ENCODE peak calls at places on chromosomes 4 and X, in five cellular contexts. W, X, Z, C and H are unnamed samples.

GRCh38 chrX:153474718-153475117 is 4.3 kb upstream of the HAUS7 start:
- DNase-seq in W (peak; percentile 88), X (no peak), Z (peak; percentile 75), C (peak; percentile 48), H (peak; percentile 50)

GRCh38 chr4:26263165-26263564 is 57.6 kb upstream of the RBPJ start:
- DNase-seq in W (no peak), X (peak; percentile 66), Z (no peak), C (no peak), H (no peak)

GRCh38 chr4:174503079-174503724 is 19.1 kb downstream of the HPGD start:
- DNase-seq in W (no peak), X (no peak), Z (peak; percentile 42), C (no peak), H (no peak)

GRCh38 chr4:13984996-13985780 is 357.7 kb upstream of the BOD1L1 start:
- DNase-seq in W (no peak), X (no peak), Z (peak; percentile 62), C (no peak), H (peak; percentile 92)

GRCh38 chrX:38817004-38817703 is 15.9 kb downstream of the MID1IP1 start:
- DNase-seq in W (peak; percentile 61), X (no peak), Z (peak; percentile 27), C (peak; percentile 24), H (no peak)

GRCh38 chr4:134320048-134320447 is 118.5 kb upstream of the PABPC4L start:
- DNase-seq in W (no peak), X (no peak), Z (no peak), C (no peak), H (peak; percentile 22)

GRCh38 chr4:97761760-97762512 is 381.3 kb downstream of the STPG2 start:
- DNase-seq in W (no peak), X (no peak), Z (no peak), C (no peak), H (no peak)

GRCh38 chr4:85776579-85776978 is 301.6 kb downstream of the ARHGAP24 start:
- DNase-seq in W (no peak), X (peak; percentile 24), Z (no peak), C (no peak), H (peak; percentile 62)

GRCh38 chr4:106795326-106795725 is 240.8 kb downstream of the DKK2 start:
- DNase-seq in W (no peak), X (no peak), Z (peak; percentile 6), C (no peak), H (no peak)

GRCh38 chr4:25441519-25442117 is 64.6 kb downstream of the ANAPC4 start:
- DNase-seq in W (no peak), X (peak; percentile 52), Z (peak; percentile 74), C (peak; percentile 27), H (peak; percentile 36)

GRCh38 chrX:19640063-19640462 is 124.8 kb upstream of the MAP3K15 start:
- DNase-seq in W (no peak), X (no peak), Z (no peak), C (no peak), H (no peak)

GRCh38 chr4:6953751-6954380 is 44.2 kb downstream of the TBC1D14 start:
- DNase-seq in W (peak; percentile 90), X (peak; percentile 54), Z (peak; percentile 66), C (peak; percentile 56), H (peak; percentile 68)

GRCh38 chr4:162157241-162157640 is 6.6 kb downstream of the FSTL5 start:
- DNase-seq in W (no peak), X (no peak), Z (no peak), C (no peak), H (no peak)

GRCh38 chr4:178080312-178080711 is 638.1 kb upstream of the AGA start:
- DNase-seq in W (no peak), X (no peak), Z (peak; percentile 3), C (no peak), H (no peak)

GRCh38 chrX:129957241-129958099 is 25.0 kb upstream of the BCORL1 start:
- DNase-seq in W (peak; percentile 81), X (peak; percentile 15), Z (peak; percentile 45), C (peak; percentile 64), H (peak; percentile 18)

GRCh38 chrX:20066968-20067708 is 49.6 kb downstream of the MAP7D2 start:
- DNase-seq in W (no peak), X (peak; percentile 38), Z (peak; percentile 57), C (peak; percentile 1), H (peak; percentile 43)

GRCh38 chr4:4874254-4874653 is 14.8 kb downstream of the MSX1 start:
- DNase-seq in W (no peak), X (no peak), Z (no peak), C (no peak), H (no peak)

GRCh38 chr4:4990329-4990728 is 28.9 kb downstream of the CYTL1 start:
- DNase-seq in W (no peak), X (no peak), Z (no peak), C (no peak), H (no peak)

GRCh38 chr4:54941994-54942552 is 183.3 kb downstream of the KDR start:
- DNase-seq in W (no peak), X (no peak), Z (no peak), C (no peak), H (no peak)

GRCh38 chr4:87240341-87240740 is 19.9 kb upstream of the KLHL8 start:
- DNase-seq in W (no peak), X (no peak), Z (no peak), C (no peak), H (no peak)

GRCh38 chr4:75598390-75598789 is 31.9 kb downstream of the CDKL2 start:
- DNase-seq in W (no peak), X (no peak), Z (peak; percentile 61), C (no peak), H (peak; percentile 76)

GRCh38 chr4:66653937-66654336 is 891.4 kb downstream of the CENPC start:
- DNase-seq in W (no peak), X (no peak), Z (peak; percentile 67), C (no peak), H (peak; percentile 25)

GRCh38 chr4:8506006-8506372 is 65.4 kb downstream of the TRMT44 start:
- DNase-seq in W (no peak), X (no peak), Z (no peak), C (no peak), H (no peak)

GRCh38 chr4:8504279-8505007 is 63.9 kb downstream of the TRMT44 start:
- DNase-seq in W (peak; percentile 51), X (no peak), Z (no peak), C (peak; percentile 35), H (no peak)

GRCh38 chr4:8503801-8504200 is 63.2 kb downstream of the TRMT44 start:
- DNase-seq in W (peak; percentile 61), X (no peak), Z (no peak), C (no peak), H (no peak)

GRCh38 chr4:8506373-8507250 is 66.0 kb downstream of the TRMT44 start:
- DNase-seq in W (peak; percentile 69), X (no peak), Z (peak; percentile 46), C (peak; percentile 26), H (peak; percentile 68)

GRCh38 chr4:8505229-8505628 is 64.7 kb downstream of the TRMT44 start:
- DNase-seq in W (no peak), X (no peak), Z (no peak), C (no peak), H (no peak)
- H3K4me1 ChIP-seq in W (peaks cover 13% of the 10 kb centered on the region), X (no peaks in the 10 kb centered on the region), Z (peaks cover 38% of the 10 kb centered on the region), C (peaks cover 2% of the 10 kb centered on the region), H (peaks cover 16% of the 10 kb centered on the region)

DNA sequence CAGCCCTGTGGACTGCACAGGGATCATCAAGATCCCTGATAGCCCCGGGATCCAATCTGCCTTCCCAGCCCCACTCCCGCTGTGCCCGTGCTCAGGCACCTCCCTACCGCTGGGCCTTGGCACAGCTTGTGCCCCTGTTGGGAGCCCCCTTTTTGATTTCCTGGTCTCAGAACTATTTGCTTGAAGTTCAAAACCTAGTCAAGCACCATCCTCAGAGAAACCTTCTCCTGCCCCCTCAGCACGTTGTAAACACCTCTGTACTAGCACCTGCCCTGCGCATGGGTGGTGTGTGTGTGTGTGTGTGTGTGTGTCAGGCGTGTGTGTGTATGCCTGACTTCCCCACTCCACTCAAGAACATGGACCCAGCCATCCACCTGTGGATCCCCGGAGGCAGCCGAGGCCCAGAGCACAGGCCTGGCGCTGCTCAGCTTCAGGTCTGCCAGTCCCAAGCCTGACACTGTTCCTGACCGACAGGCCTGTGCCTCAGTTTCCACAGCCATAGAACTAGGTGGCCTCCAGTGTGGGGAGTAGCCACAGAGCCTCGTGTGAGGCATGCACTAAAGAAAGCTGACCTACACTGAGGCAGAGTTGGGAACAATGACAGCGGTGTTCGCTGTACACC is 65.5 kb downstream of the ADRA2C start:
- DNase-seq in W (peak; percentile 20), X (no peak), Z (no peak), C (no peak), H (no peak)
- H3K4me1 ChIP-seq in W (peaks cover 6% of the 10 kb centered on the region), X (peaks cover 2% of the 10 kb centered on the region), Z (peaks cover 9% of the 10 kb centered on the region), C (peaks cover 7% of the 10 kb centered on the region), H (no peaks in the 10 kb centered on the region)

GRCh38 chr4:145481164-145481941 is at the start of gene SMAD1:
- DNase-seq in W (peak; percentile 91), X (peak; percentile 57), Z (peak; percentile 95), C (peak; percentile 93), H (peak; percentile 74)

GRCh38 chr4:145480257-145480656 is 1.4 kb upstream of the SMAD1 start:
- DNase-seq in W (no peak), X (no peak), Z (no peak), C (no peak), H (no peak)

GRCh38 chr4:145481942-145482208 is 222 bp downstream of the SMAD1 start:
- DNase-seq in W (no peak), X (no peak), Z (no peak), C (no peak), H (no peak)

GRCh38 chr4:145484240-145484846 is 2.7 kb downstream of the SMAD1 start:
- DNase-seq in W (no peak), X (no peak), Z (no peak), C (no peak), H (no peak)

DNA sequence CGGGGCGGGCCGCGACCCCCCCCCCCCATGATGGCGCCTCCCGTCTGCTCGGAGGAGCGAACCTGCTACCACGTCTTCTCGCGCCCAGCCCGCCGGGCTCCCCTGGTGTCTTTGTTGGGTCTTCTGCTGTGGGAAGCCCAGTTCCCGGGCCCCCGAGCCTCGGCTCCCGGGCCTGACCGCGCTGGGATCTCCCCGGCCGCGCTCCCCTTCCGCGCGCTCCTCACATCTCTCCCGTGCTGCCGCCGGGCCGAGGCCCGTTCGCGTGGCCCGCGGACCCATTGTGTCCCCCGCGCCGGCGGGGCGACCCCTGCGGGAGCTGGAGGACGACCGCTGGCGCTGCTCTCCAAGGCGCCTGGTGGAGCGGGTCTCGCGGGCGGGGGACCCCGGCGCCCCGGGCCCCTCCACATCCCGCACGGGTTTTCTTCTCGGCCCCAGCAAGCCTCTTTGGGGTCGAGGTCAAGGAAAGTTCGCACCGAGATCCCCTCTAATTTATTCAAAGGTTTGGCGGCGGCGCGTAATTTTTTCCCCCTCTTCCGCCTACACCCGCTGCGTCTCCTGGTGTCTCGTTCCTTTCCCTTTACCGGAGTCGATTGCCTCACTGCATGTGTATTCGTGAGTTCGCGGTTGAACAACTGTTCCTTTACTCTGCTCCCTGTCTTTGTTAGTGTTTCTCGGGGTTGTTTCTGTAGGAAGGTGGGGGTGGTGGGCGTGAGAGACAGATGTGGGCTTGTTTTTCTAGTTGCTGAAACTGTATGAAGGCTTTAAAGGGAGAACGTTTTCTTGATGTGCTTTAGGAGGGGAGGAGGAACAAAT is 762 bp downstream of the SMAD1 start:
- DNase-seq in W (peak; percentile 73), X (peak; percentile 16), Z (peak; percentile 90), C (peak; percentile 61), H (peak; percentile 82)
- H3K4me1 ChIP-seq in W (peaks cover 44% of the 10 kb centered on the region), X (peaks cover 7% of the 10 kb centered on the region), Z (peaks cover 14% of the 10 kb centered on the region), C (peaks cover 35% of the 10 kb centered on the region), H (peaks cover 13% of the 10 kb centered on the region)

DNA sequence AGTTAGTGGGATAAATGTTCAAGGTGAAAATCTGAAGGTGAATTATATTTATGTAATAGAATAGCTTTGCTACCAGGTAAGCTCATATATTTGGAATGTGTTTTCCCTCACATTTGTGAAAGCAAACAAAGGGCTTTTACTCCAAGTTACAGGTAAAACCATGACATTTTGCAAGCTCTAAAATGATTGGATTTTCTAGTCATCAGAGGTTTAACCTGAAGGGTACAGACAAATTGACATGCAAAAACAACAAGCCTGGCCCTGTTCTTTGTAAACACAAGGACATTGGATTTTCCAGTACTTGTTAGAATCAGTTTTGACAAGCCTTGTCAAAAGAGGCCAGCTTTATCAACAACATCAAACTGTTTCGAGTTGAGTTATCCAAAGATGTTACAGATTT is 51.7 kb downstream of the ZFX start:
- DNase-seq in W (no peak), X (no peak), Z (no peak), C (no peak), H (no peak)
- H3K4me1 ChIP-seq in W (peaks cover 36% of the 10 kb centered on the region), X (no peaks in the 10 kb centered on the region), Z (peaks cover 49% of the 10 kb centered on the region), C (peaks cover 36% of the 10 kb centered on the region), H (no peaks in the 10 kb centered on the region)